ENCODE peak calls at places on chromosomes 4 and X, in four cellular contexts. One of them, this sample, is unnamed.

GRCh38 chr4:54473077-54473545 is 184.6 kb upstream of the KIT start:
- DNase-seq in HepG2: peak; percentile 59
- DNase-seq in A549: peak; percentile 62
- DNase-seq in GM12878: no peak
- DNase-seq in this sample: peak; percentile 67

GRCh38 chrX:134982748-134983147 is 8.0 kb upstream of the SMIM10 start:
- DNase-seq in HepG2: no peak
- DNase-seq in A549: no peak
- DNase-seq in GM12878: no peak
- DNase-seq in this sample: no peak

GRCh38 chr4:185820119-185821028 is 8.4 kb upstream of the SORBS2 start:
- DNase-seq in HepG2: no peak
- DNase-seq in A549: no peak
- DNase-seq in GM12878: no peak
- DNase-seq in this sample: no peak

GRCh38 chr4:148441624-148441985 is 609 bp downstream of the NR3C2 start:
- DNase-seq in HepG2: no peak
- DNase-seq in A549: no peak
- DNase-seq in GM12878: no peak
- DNase-seq in this sample: no peak

GRCh38 chr4:147110968-147111367 is 165.3 kb upstream of the TTC29 start:
- DNase-seq in HepG2: no peak
- DNase-seq in A549: no peak
- DNase-seq in GM12878: no peak
- DNase-seq in this sample: no peak

GRCh38 chrX:24026403-24026801 is 584 bp downstream of the KLHL15 start:
- DNase-seq in HepG2: no peak
- DNase-seq in A549: peak; percentile 29
- DNase-seq in GM12878: no peak
- DNase-seq in this sample: no peak

GRCh38 chr4:8615921-8616787 is 23.6 kb downstream of the CPZ start:
- DNase-seq in HepG2: no peak
- DNase-seq in A549: no peak
- DNase-seq in GM12878: no peak
- DNase-seq in this sample: no peak

GRCh38 chr4:13261486-13262257 is 222.5 kb downstream of the RAB28 start:
- DNase-seq in HepG2: no peak
- DNase-seq in A549: no peak
- DNase-seq in GM12878: no peak
- DNase-seq in this sample: no peak

GRCh38 chrX:54416965-54417364 is 23.2 kb upstream of the TSR2 start:
- DNase-seq in HepG2: no peak
- DNase-seq in A549: no peak
- DNase-seq in GM12878: no peak
- DNase-seq in this sample: no peak

GRCh38 chr4:17544205-17544604 is 29.2 kb downstream of the CLRN2 start:
- DNase-seq in HepG2: peak; percentile 98
- DNase-seq in A549: no peak
- DNase-seq in GM12878: no peak
- DNase-seq in this sample: no peak

GRCh38 chr4:40514409-40515025 is 115.1 kb downstream of the RBM47 start:
- DNase-seq in HepG2: peak; percentile 51
- DNase-seq in A549: peak; percentile 39
- DNase-seq in GM12878: no peak
- DNase-seq in this sample: peak; percentile 44

GRCh38 chr4:176778063-176778462 is 14.7 kb downstream of the VEGFC start:
- DNase-seq in HepG2: no peak
- DNase-seq in A549: peak; percentile 48
- DNase-seq in GM12878: no peak
- DNase-seq in this sample: no peak

GRCh38 chr4:75708218-75708691 is 16.1 kb upstream of the USO1 start:
- DNase-seq in HepG2: peak; percentile 43
- DNase-seq in A549: peak; percentile 50
- DNase-seq in GM12878: no peak
- DNase-seq in this sample: no peak

GRCh38 chr4:38717604-38718003 is 53.6 kb downstream of the KLF3 start:
- DNase-seq in HepG2: no peak
- DNase-seq in A549: no peak
- DNase-seq in GM12878: no peak
- DNase-seq in this sample: no peak

GRCh38 chr4:153634737-153635353 is 49.2 kb upstream of the TLR2 start:
- DNase-seq in HepG2: peak; percentile 9
- DNase-seq in A549: peak; percentile 12
- DNase-seq in GM12878: no peak
- DNase-seq in this sample: peak; percentile 23

GRCh38 chr4:78654809-78655208 is 103.2 kb downstream of the ANXA3 start:
- DNase-seq in HepG2: no peak
- DNase-seq in A549: no peak
- DNase-seq in GM12878: no peak
- DNase-seq in this sample: no peak

GRCh38 chrX:123256378-123256777 is 72.3 kb downstream of the GRIA3 start:
- DNase-seq in HepG2: no peak
- DNase-seq in A549: no peak
- DNase-seq in GM12878: peak; percentile 24
- DNase-seq in this sample: no peak

GRCh38 chr4:172983014-172983413 is 185.6 kb upstream of the GALNT7 start:
- DNase-seq in HepG2: no peak
- DNase-seq in A549: no peak
- DNase-seq in GM12878: no peak
- DNase-seq in this sample: no peak
- TF ChIP-seq MYC in HepG2: no peak
- TF ChIP-seq MYC in A549: no peak
- TF ChIP-seq MYC in GM12878: no peak
- TF ChIP-seq MYC in this sample: no peak

GRCh38 chrX:52353838-52354237 is 15.0 kb upstream of the XAGE2 start:
- DNase-seq in HepG2: no peak
- DNase-seq in A549: no peak
- DNase-seq in GM12878: no peak
- DNase-seq in this sample: no peak

GRCh38 chrX:52363247-52363883 is 5.5 kb upstream of the XAGE2 start:
- DNase-seq in HepG2: no peak
- DNase-seq in A549: peak; percentile 7
- DNase-seq in GM12878: no peak
- DNase-seq in this sample: peak; percentile 84

GRCh38 chrX:52355108-52355507 is 13.7 kb upstream of the XAGE2 start:
- DNase-seq in HepG2: no peak
- DNase-seq in A549: no peak
- DNase-seq in GM12878: no peak
- DNase-seq in this sample: no peak

DNA sequence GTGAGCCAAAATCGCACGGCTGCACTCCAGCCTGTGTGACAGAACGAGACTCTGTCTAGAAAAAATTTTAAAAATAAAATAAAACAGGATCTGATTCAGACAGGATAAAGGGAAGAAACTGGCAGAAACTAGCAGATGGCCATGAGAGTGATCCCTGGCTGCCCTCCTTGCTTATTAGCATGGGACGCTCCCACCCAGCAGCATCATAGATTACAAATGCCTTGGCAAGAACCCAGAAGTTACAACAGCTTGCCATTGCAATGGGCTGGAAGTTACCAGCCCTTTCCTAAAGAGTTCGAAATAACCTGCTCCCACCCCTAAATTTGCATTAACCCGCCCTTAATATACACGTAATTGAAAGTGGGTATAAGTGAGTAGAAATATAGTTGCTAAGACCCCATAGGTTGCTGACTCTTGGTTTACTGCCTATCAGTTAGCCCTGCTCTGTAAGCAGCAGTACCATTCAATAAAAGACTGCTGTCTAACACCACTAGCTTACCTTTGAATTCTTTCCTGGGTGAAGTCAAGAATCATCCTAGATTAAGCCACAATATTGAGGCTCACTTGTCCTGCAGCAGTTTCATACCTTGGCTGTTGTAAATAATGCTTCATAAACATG is 9.1 kb upstream of the XAGE2 start:
- DNase-seq in HepG2: no peak
- DNase-seq in A549: no peak
- DNase-seq in GM12878: no peak
- DNase-seq in this sample: no peak
- TF ChIP-seq REST in HepG2: no peak
- TF ChIP-seq REST in A549: no peak
- TF ChIP-seq REST in GM12878: no peak
- TF ChIP-seq REST in this sample: no peak

GRCh38 chrX:68826113-68826980 is 2.5 kb upstream of the EFNB1 start:
- DNase-seq in HepG2: peak; percentile 29
- DNase-seq in A549: no peak
- DNase-seq in GM12878: no peak
- DNase-seq in this sample: no peak

GRCh38 chrX:68828740-68829593 is at the start of gene EFNB1:
- DNase-seq in HepG2: peak; percentile 86
- DNase-seq in A549: peak; percentile 95
- DNase-seq in GM12878: peak; percentile 42
- DNase-seq in this sample: peak; percentile 70

GRCh38 chrX:68827256-68827655 is 1.6 kb upstream of the EFNB1 start:
- DNase-seq in HepG2: no peak
- DNase-seq in A549: no peak
- DNase-seq in GM12878: no peak
- DNase-seq in this sample: no peak

GRCh38 chrX:68829594-68830485 is 1.0 kb downstream of the EFNB1 start:
- DNase-seq in HepG2: no peak
- DNase-seq in A549: peak; percentile 18
- DNase-seq in GM12878: no peak
- DNase-seq in this sample: no peak

GRCh38 chrX:68827848-68828562 is 816 bp upstream of the EFNB1 start:
- DNase-seq in HepG2: peak; percentile 55
- DNase-seq in A549: peak; percentile 79
- DNase-seq in GM12878: no peak
- DNase-seq in this sample: peak; percentile 75
- TF ChIP-seq MYC in HepG2: no peak
- TF ChIP-seq MYC in A549: no peak
- TF ChIP-seq MYC in GM12878: no peak
- TF ChIP-seq MYC in this sample: no peak

DNA sequence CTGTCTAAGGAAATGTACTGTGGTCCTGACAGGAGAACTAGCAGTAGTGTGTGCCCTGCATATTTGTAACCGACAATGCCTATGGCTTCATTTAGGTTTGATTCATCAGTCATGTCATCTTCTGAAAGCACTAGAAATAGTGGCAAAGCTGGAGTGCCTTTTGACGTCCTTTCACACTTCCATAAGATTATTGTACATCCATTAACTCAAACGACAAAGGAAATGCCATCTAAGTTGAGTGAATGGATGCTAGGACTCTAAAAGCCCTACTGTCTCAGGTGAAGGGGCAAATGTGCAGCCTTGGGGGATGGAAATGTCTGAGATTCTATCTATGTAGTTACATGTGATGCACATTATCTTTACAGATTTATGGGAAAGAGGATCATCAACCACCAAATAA is 1473.6 kb downstream of the STIM2 start:
- DNase-seq in HepG2: no peak
- DNase-seq in A549: no peak
- DNase-seq in GM12878: no peak
- DNase-seq in this sample: no peak
- TF ChIP-seq REST in HepG2: no peak
- TF ChIP-seq REST in A549: no peak
- TF ChIP-seq REST in GM12878: no peak
- TF ChIP-seq REST in this sample: no peak

GRCh38 chr4:170386511-170386910 is 296.8 kb upstream of the AADAT start:
- DNase-seq in HepG2: no peak
- DNase-seq in A549: no peak
- DNase-seq in GM12878: no peak
- DNase-seq in this sample: no peak
- TF ChIP-seq MYC in HepG2: no peak
- TF ChIP-seq MYC in A549: no peak
- TF ChIP-seq MYC in GM12878: no peak
- TF ChIP-seq MYC in this sample: no peak

DNA sequence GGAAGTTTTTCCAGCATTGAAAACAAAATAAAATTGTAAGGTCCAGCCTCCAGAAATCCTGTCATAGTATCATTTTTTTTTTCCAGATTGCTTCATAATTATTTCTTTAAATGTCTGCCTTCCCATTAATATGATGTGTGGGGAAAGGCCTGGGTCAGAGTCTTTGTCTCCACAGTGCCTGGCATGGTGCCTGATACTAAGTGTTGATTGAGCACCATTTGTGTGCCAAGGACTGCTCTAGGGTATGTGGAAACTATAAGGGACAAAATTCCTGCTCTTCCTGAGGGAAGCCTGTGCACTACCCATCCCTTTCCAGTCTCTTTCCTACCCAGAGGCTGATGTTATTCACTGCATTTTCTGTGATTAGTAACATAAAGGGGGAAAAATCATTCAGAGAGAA is 53.1 kb upstream of the BEND4 start:
- DNase-seq in HepG2: no peak
- DNase-seq in A549: no peak
- DNase-seq in GM12878: no peak
- DNase-seq in this sample: no peak
- TF ChIP-seq REST in HepG2: no peak
- TF ChIP-seq REST in A549: no peak
- TF ChIP-seq REST in GM12878: no peak
- TF ChIP-seq REST in this sample: no peak

GRCh38 chr4:81259151-81259550 is 44.1 kb upstream of the PRKG2 start:
- DNase-seq in HepG2: no peak
- DNase-seq in A549: no peak
- DNase-seq in GM12878: no peak
- DNase-seq in this sample: no peak

GRCh38 chr4:81257021-81257420 is 42.0 kb upstream of the PRKG2 start:
- DNase-seq in HepG2: no peak
- DNase-seq in A549: no peak
- DNase-seq in GM12878: no peak
- DNase-seq in this sample: no peak

GRCh38 chr4:81256059-81256635 is 41.1 kb upstream of the PRKG2 start:
- DNase-seq in HepG2: no peak
- DNase-seq in A549: no peak
- DNase-seq in GM12878: no peak
- DNase-seq in this sample: no peak

GRCh38 chr4:81257841-81258240 is 42.8 kb upstream of the PRKG2 start:
- DNase-seq in HepG2: no peak
- DNase-seq in A549: no peak
- DNase-seq in GM12878: no peak
- DNase-seq in this sample: no peak

DNA sequence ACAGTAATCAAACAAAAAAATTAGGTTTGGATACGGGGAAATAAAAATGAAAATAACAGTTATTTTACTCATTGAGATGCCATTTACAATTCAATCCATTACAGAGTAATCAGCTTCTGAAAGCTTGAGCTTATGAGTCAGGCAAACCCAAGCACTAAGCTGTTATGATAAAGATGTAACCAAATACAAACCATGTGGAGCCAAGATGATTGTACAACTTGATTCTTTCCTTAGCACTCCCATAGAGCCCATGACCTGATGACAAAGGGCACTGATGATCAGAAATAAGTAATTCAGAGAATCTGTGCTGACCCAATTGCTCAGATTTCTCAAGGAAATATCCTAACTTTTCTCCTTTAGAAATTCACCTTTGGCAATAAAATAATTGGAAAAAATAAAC is 40.5 kb upstream of the PRKG2 start:
- DNase-seq in HepG2: no peak
- DNase-seq in A549: peak; percentile 2
- DNase-seq in GM12878: no peak
- DNase-seq in this sample: no peak
- TF ChIP-seq MYC in HepG2: no peak
- TF ChIP-seq MYC in A549: no peak
- TF ChIP-seq MYC in GM12878: no peak
- TF ChIP-seq MYC in this sample: no peak

GRCh38 chr4:164396439-164396838 is 357.5 kb upstream of the SMIM31 start:
- DNase-seq in HepG2: no peak
- DNase-seq in A549: no peak
- DNase-seq in GM12878: no peak
- DNase-seq in this sample: no peak
- TF ChIP-seq REST in HepG2: peak; percentile 89
- TF ChIP-seq REST in A549: no peak
- TF ChIP-seq REST in GM12878: peak; percentile 65
- TF ChIP-seq REST in this sample: no peak